ENCODE peak calls at places on chromosomes 5 and 9, in five cellular contexts. One of them, this sample, is unnamed.
A peak's percentile ranks its signal among the peaks of the same experiment; 100 is the strongest.

GRCh38 chr5:10293907-10294662 is 13.6 kb downstream of the CMBL start:
- DNase-seq in GM12878: no peak
- DNase-seq in uterus: no peak
- DNase-seq in ovary: no peak
- DNase-seq in transverse colon: no peak
- DNase-seq in this sample: no peak

GRCh38 chr9:762217-762616 is 79.3 kb upstream of the DMRT1 start:
- DNase-seq in GM12878: no peak
- DNase-seq in uterus: no peak
- DNase-seq in ovary: no peak
- DNase-seq in transverse colon: no peak
- DNase-seq in this sample: no peak

GRCh38 chr5:14011089-14012004 is 66.9 kb upstream of the DNAH5 start:
- DNase-seq in GM12878: no peak
- DNase-seq in uterus: peak; percentile 80
- DNase-seq in ovary: peak; percentile 86
- DNase-seq in transverse colon: peak; percentile 84
- DNase-seq in this sample: peak; percentile 86

GRCh38 chr5:42626462-42626861 is 130.2 kb upstream of the CCDC152 start:
- DNase-seq in GM12878: no peak
- DNase-seq in uterus: no peak
- DNase-seq in ovary: no peak
- DNase-seq in transverse colon: no peak
- DNase-seq in this sample: no peak

GRCh38 chr9:20599195-20599594 is 23.1 kb downstream of the MLLT3 start:
- DNase-seq in GM12878: no peak
- DNase-seq in uterus: no peak
- DNase-seq in ovary: no peak
- DNase-seq in transverse colon: no peak
- DNase-seq in this sample: no peak

GRCh38 chr5:126837907-126838539 is 61.1 kb downstream of the LMNB1 start:
- DNase-seq in GM12878: no peak
- DNase-seq in uterus: no peak
- DNase-seq in ovary: no peak
- DNase-seq in transverse colon: no peak
- DNase-seq in this sample: no peak

GRCh38 chr5:122323132-122323548 is 11.1 kb downstream of the SNCAIP start:
- DNase-seq in GM12878: no peak
- DNase-seq in uterus: no peak
- DNase-seq in ovary: no peak
- DNase-seq in transverse colon: no peak
- DNase-seq in this sample: no peak

GRCh38 chr9:109416135-109416706 is 81.9 kb downstream of the PTPN3 start:
- DNase-seq in GM12878: no peak
- DNase-seq in uterus: no peak
- DNase-seq in ovary: no peak
- DNase-seq in transverse colon: no peak
- DNase-seq in this sample: no peak

GRCh38 chr5:55338810-55339243 is 31.0 kb downstream of the MTREX start:
- DNase-seq in GM12878: peak; percentile 48
- DNase-seq in uterus: no peak
- DNase-seq in ovary: no peak
- DNase-seq in transverse colon: no peak
- DNase-seq in this sample: no peak

GRCh38 chr5:147223951-147224791 is 10.7 kb upstream of the STK32A start:
- DNase-seq in GM12878: no peak
- DNase-seq in uterus: no peak
- DNase-seq in ovary: no peak
- DNase-seq in transverse colon: peak; percentile 16
- DNase-seq in this sample: no peak

GRCh38 chr9:3856592-3856991 is 330.8 kb upstream of the RFX3 start:
- DNase-seq in GM12878: no peak
- DNase-seq in uterus: no peak
- DNase-seq in ovary: no peak
- DNase-seq in transverse colon: no peak
- DNase-seq in this sample: no peak

GRCh38 chr9:120477534-120478001 is 102.4 kb downstream of the CDK5RAP2 start:
- DNase-seq in GM12878: no peak
- DNase-seq in uterus: peak; percentile 54
- DNase-seq in ovary: peak; percentile 76
- DNase-seq in transverse colon: peak; percentile 53
- DNase-seq in this sample: no peak

GRCh38 chr9:129125478-129125877 is 14.3 kb downstream of the PTPA start:
- DNase-seq in GM12878: no peak
- DNase-seq in uterus: no peak
- DNase-seq in ovary: no peak
- DNase-seq in transverse colon: no peak
- DNase-seq in this sample: no peak

DNA sequence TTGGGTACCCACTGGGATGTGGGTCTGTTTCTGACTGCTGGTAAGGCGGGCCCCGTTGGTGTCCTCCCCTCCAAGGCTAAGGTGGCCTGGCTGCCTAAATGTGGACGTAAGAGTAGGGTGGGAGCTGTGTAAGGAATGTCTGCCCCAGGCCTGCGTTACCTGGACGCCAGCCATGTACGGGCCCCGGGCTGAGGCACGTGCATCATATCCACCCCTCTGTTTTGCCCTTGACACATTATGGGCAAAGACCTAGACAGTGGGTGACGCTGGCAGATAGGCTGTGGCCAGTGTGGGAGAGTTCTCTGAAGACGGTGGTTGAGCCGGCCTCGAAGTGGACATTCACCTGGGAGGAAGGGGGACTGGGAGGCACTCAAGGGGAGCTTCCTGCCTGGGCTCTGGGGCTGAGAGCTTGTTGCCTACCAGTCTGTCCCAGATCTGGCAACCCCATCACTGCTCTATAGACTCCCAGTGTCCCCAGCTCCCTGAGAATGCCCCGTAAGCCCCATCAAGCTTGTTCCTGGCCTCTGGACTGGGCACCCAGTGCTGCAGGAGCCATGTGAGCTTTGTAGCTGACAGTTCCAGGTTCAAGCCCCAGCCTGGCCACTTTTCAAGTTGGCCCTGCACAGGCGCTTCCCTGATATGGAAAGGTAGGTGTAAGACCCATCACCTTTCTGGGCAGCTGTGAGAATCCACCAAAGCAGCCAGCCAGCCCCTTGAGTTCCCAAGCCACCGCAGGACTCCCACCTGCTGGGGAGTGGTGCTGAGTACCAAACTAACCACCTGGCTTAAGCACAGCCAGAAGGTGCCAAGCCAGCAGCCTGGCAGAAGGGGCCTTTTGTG is 3.2 kb upstream of the PRR7 start:
- DNase-seq in GM12878: no peak
- DNase-seq in uterus: no peak
- DNase-seq in ovary: no peak
- DNase-seq in transverse colon: no peak
- DNase-seq in this sample: peak; percentile 40
- TF ChIP-seq POLR2A in GM12878: peak; percentile 14
- TF ChIP-seq POLR2A in uterus: no peak
- TF ChIP-seq POLR2A in ovary: no peak
- TF ChIP-seq POLR2A in transverse colon: no peak
- TF ChIP-seq POLR2A in this sample: no peak

GRCh38 chr9:76034049-76034448 is 143.6 kb downstream of the PCSK5 start:
- DNase-seq in GM12878: no peak
- DNase-seq in uterus: no peak
- DNase-seq in ovary: no peak
- DNase-seq in transverse colon: no peak
- DNase-seq in this sample: no peak

GRCh38 chr9:76036762-76037161 is 146.3 kb downstream of the PCSK5 start:
- DNase-seq in GM12878: no peak
- DNase-seq in uterus: no peak
- DNase-seq in ovary: no peak
- DNase-seq in transverse colon: no peak
- DNase-seq in this sample: no peak

GRCh38 chr9:76027426-76027825 is 137.0 kb downstream of the PCSK5 start:
- DNase-seq in GM12878: no peak
- DNase-seq in uterus: no peak
- DNase-seq in ovary: no peak
- DNase-seq in transverse colon: no peak
- DNase-seq in this sample: no peak

GRCh38 chr9:76032652-76033373 is 142.3 kb downstream of the PCSK5 start:
- DNase-seq in GM12878: no peak
- DNase-seq in uterus: no peak
- DNase-seq in ovary: no peak
- DNase-seq in transverse colon: no peak
- DNase-seq in this sample: no peak
- H3K27ac ChIP-seq in GM12878: no peak overlapping the region
- H3K27ac ChIP-seq in uterus: peak overlapping the region; percentile 14
- H3K27ac ChIP-seq in ovary: no peak overlapping the region
- H3K27ac ChIP-seq in transverse colon: no peak overlapping the region
- H3K27ac ChIP-seq in this sample: no peak overlapping the region

GRCh38 chr9:72844440-72844768 is 108.4 kb downstream of the ALDH1A1 start:
- DNase-seq in GM12878: no peak
- DNase-seq in uterus: no peak
- DNase-seq in ovary: no peak
- DNase-seq in transverse colon: no peak
- DNase-seq in this sample: no peak
- TF ChIP-seq CTCF in GM12878: no peak
- TF ChIP-seq CTCF in uterus: no peak
- TF ChIP-seq CTCF in ovary: no peak
- TF ChIP-seq CTCF in transverse colon: no peak
- TF ChIP-seq CTCF in this sample: no peak

GRCh38 chr9:107336718-107337360 is 53.8 kb downstream of the RAD23B start:
- DNase-seq in GM12878: no peak
- DNase-seq in uterus: no peak
- DNase-seq in ovary: no peak
- DNase-seq in transverse colon: no peak
- DNase-seq in this sample: no peak
- TF ChIP-seq POLR2A in GM12878: peak; percentile 37
- TF ChIP-seq POLR2A in uterus: no peak
- TF ChIP-seq POLR2A in ovary: no peak
- TF ChIP-seq POLR2A in transverse colon: no peak
- TF ChIP-seq POLR2A in this sample: no peak

DNA sequence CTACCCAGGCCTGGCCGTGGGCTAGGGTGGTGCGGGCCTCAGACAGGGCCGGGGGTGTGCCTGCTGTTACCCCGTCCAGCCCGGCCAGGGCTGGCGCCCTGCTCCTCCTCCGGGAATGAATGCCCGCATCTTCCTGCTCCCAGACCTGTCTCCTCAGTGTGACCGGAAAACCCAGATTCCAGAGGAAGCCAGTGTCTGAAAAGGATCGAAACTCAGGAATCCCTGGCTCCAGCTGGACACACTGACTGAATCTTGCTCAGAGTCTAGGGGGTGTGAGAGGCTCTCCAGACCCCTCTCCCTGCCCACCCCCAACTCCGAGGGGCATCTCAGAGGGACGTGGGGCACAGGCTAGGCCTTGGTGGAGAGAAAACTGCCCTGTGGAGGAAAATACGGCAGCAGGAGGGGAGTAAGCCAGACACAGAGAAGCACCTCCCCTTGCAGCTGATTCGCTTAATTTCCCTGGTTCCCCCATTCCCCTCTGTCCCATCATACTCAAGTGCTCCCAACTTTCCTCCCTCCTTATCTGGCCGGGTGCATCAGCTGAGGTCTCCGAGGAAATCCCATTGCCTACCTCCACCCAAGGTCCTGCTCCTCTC is 3.7 kb downstream of the FLT4 start:
- DNase-seq in GM12878: no peak
- DNase-seq in uterus: no peak
- DNase-seq in ovary: no peak
- DNase-seq in transverse colon: no peak
- DNase-seq in this sample: no peak
- H3K27ac ChIP-seq in GM12878: no peak overlapping the region
- H3K27ac ChIP-seq in uterus: no peak overlapping the region
- H3K27ac ChIP-seq in ovary: no peak overlapping the region
- H3K27ac ChIP-seq in transverse colon: no peak overlapping the region
- H3K27ac ChIP-seq in this sample: no peak overlapping the region